ENCODE peak calls at places on chromosomes 11 and 22, in four cellular contexts. M is stimulated activated CD4-positive, alpha-beta T cell treated with anti-CD3 and anti-CD28 coated beads, Interleukin-15, amount 100 ng/mL, for 24 hours; X is fibroblast of mammary gland; P is small intestine. Q is an unnamed sample.
A peak's percentile ranks its signal among the peaks of the same experiment; 100 is the strongest.

GRCh38 chr22:22552630-22553029 is 6.4 kb downstream of the PRAME start:
- DNase-seq in M (no peak), X (no peak), P (no peak), Q (no peak)

GRCh38 chr11:2139691-2140337 is 625 bp upstream of the IGF2 start:
- DNase-seq in M (no peak), X (no peak), P (no peak), Q (no peak)

GRCh38 chr22:32684822-32685187 is 116.7 kb upstream of the TIMP3 start:
- DNase-seq in M (no peak), X (no peak), P (no peak), Q (no peak)

GRCh38 chr22:47275479-47276218 is 513.2 kb downstream of the TBC1D22A start:
- DNase-seq in M (no peak), X (no peak), P (no peak), Q (no peak)

GRCh38 chr22:22151308-22151707 is 93.3 kb upstream of the VPREB1 start:
- DNase-seq in M (no peak), X (no peak), P (no peak), Q (no peak)

GRCh38 chr11:5368502-5369043 is 15.0 kb upstream of the OR51M1 start:
- DNase-seq in M (no peak), X (no peak), P (no peak), Q (no peak)

GRCh38 chr22:26406118-26406517 is 22.9 kb upstream of the ASPHD2 start:
- DNase-seq in M (no peak), X (peak; percentile 79), P (no peak), Q (no peak)

GRCh38 chr11:7964873-7965272 is 374 bp downstream of the NLRP10 start:
- DNase-seq in M (no peak), X (peak; percentile 87), P (no peak), Q (no peak)

GRCh38 chr11:100686476-100686875 is 612 bp upstream of the ARHGAP42 start:
- DNase-seq in M (no peak), X (no peak), P (no peak), Q (no peak)

GRCh38 chr22:49994361-49995058 is 18.1 kb downstream of the IL17REL start:
- DNase-seq in M (no peak), X (no peak), P (no peak), Q (no peak)

GRCh38 chr11:12673924-12674570 is at the start of gene TEAD1:
- DNase-seq in M (peak; percentile 93), X (peak; percentile 94), P (peak; percentile 91), Q (peak; percentile 70)

GRCh38 chr11:46456676-46457432 is 65.3 kb upstream of the CHRM4 start:
- DNase-seq in M (no peak), X (no peak), P (no peak), Q (no peak)

GRCh38 chr22:42906605-42907338 is 49.7 kb upstream of the ARFGAP3 start:
- DNase-seq in M (no peak), X (peak; percentile 53), P (no peak), Q (no peak)

GRCh38 chr11:27192184-27192583 is 151.6 kb downstream of the BBOX1 start:
- DNase-seq in M (no peak), X (no peak), P (no peak), Q (no peak)